ENCODE peak calls at places on chromosome 6, in seven cellular contexts. S, K, G, M, X, T and O are unnamed samples.

GRCh38 chr6:32174416-32174815 is 1.5 kb downstream of the AGPAT1 start:
- DNase-seq in S (no peak), K (no peak), G (no peak), M (no peak), X (no peak), T (no peak), O (no peak)

GRCh38 chr6:109406196-109406595 is 23.9 kb upstream of the CD164 start:
- DNase-seq in S (no peak), K (no peak), G (no peak), M (no peak), X (no peak), T (no peak), O (no peak)

GRCh38 chr6:37694259-37694658 is 3.4 kb downstream of the MDGA1 start:
- DNase-seq in S (no peak), K (no peak), G (no peak), M (no peak), X (no peak), T (no peak), O (no peak)

GRCh38 chr6:36821581-36822335 is 17.5 kb downstream of the CPNE5 start:
- DNase-seq in S (no peak), K (no peak), G (no peak), M (no peak), X (no peak), T (no peak), O (no peak)

GRCh38 chr6:166754218-166755030 is 127.4 kb upstream of the RPS6KA2 start:
- DNase-seq in S (no peak), K (no peak), G (no peak), M (no peak), X (no peak), T (no peak), O (no peak)

GRCh38 chr6:30870546-30870945 is 13.8 kb upstream of the DDR1 start:
- DNase-seq in S (no peak), K (no peak), G (no peak), M (no peak), X (no peak), T (no peak), O (no peak)

GRCh38 chr6:56618050-56618449 is 24.6 kb downstream of the DST start:
- DNase-seq in S (no peak), K (no peak), G (no peak), M (no peak), X (no peak), T (no peak), O (no peak)

GRCh38 chr6:99434702-99435530 is 9.8 kb upstream of the PNISR start:
- DNase-seq in S (no peak), K (peak), G (no peak), M (no peak), X (no peak), T (no peak), O (no peak)

GRCh38 chr6:29477923-29478450 is 9.8 kb downstream of the MAS1L start:
- DNase-seq in S (no peak), K (no peak), G (no peak), M (no peak), X (no peak), T (no peak), O (no peak)

GRCh38 chr6:124679392-124679791 is 282.8 kb upstream of the RNF217 start:
- DNase-seq in S (no peak), K (peak), G (peak), M (no peak), X (no peak), T (no peak), O (no peak)

GRCh38 chr6:152642578-152643375 is 5.6 kb upstream of the SYNE1 start:
- DNase-seq in S (peak), K (peak), G (peak), M (no peak), X (no peak), T (no peak), O (no peak)

GRCh38 chr6:16332175-16332542 is 93.8 kb downstream of the GMPR start:
- DNase-seq in S (peak), K (no peak), G (peak), M (peak), X (peak), T (peak), O (peak)

GRCh38 chr6:142030115-142030619 is 102.6 kb upstream of the GJE1 start:
- DNase-seq in S (no peak), K (peak), G (no peak), M (no peak), X (no peak), T (no peak), O (peak)

GRCh38 chr6:54624216-54624615 is 222.4 kb upstream of the FAM83B start:
- DNase-seq in S (no peak), K (peak), G (no peak), M (no peak), X (no peak), T (no peak), O (no peak)

GRCh38 chr6:135922170-135922569 is 70.7 kb downstream of the PDE7B start:
- DNase-seq in S (peak), K (peak), G (peak), M (no peak), X (no peak), T (no peak), O (no peak)

GRCh38 chr6:97705568-97705967 is 422.6 kb upstream of the MMS22L start:
- DNase-seq in S (no peak), K (peak), G (no peak), M (no peak), X (no peak), T (no peak), O (no peak)

GRCh38 chr6:7033202-7033601 is 74.6 kb upstream of the RREB1 start:
- DNase-seq in S (no peak), K (no peak), G (no peak), M (no peak), X (no peak), T (no peak), O (no peak)

GRCh38 chr6:26159417-26160273 is 72.4 kb downstream of the HFE start:
- DNase-seq in S (no peak), K (peak), G (no peak), M (no peak), X (no peak), T (no peak), O (no peak)

GRCh38 chr6:4812068-4812467 is 35.9 kb downstream of the CDYL start:
- DNase-seq in S (no peak), K (peak), G (no peak), M (no peak), X (no peak), T (no peak), O (no peak)

GRCh38 chr6:81938014-81938761 is 185.7 kb upstream of the TENT5A start:
- DNase-seq in S (peak), K (peak), G (peak), M (no peak), X (no peak), T (no peak), O (no peak)

GRCh38 chr6:142377112-142377848 is 75.5 kb downstream of the ADGRG6 start:
- DNase-seq in S (no peak), K (peak), G (peak), M (no peak), X (no peak), T (no peak), O (no peak)

GRCh38 chr6:27825025-27825823 is 87.0 kb downstream of the OR2B2 start:
- DNase-seq in S (no peak), K (no peak), G (no peak), M (no peak), X (no peak), T (no peak), O (no peak)

GRCh38 chr6:6277418-6277817 is 43.0 kb downstream of the F13A1 start:
- DNase-seq in S (no peak), K (peak), G (no peak), M (no peak), X (no peak), T (no peak), O (no peak)

GRCh38 chr6:166947251-166947650 is 9.1 kb downstream of the RNASET2 start:
- DNase-seq in S (no peak), K (no peak), G (no peak), M (no peak), X (no peak), T (no peak), O (no peak)

GRCh38 chr6:21281366-21281765 is 312.2 kb upstream of the SOX4 start:
- DNase-seq in S (no peak), K (peak), G (no peak), M (no peak), X (no peak), T (no peak), O (no peak)

GRCh38 chr6:90274481-90275030 is 22.1 kb downstream of the BACH2 start:
- DNase-seq in S (no peak), K (no peak), G (no peak), M (peak), X (peak), T (peak), O (no peak)

GRCh38 chr6:133888931-133889556 is at the start of gene TCF21:
- DNase-seq in S (peak), K (peak), G (peak), M (no peak), X (no peak), T (no peak), O (no peak)

GRCh38 chr6:25014806-25015560 is 79.2 kb upstream of the RIPOR2 start:
- DNase-seq in S (no peak), K (peak), G (no peak), M (no peak), X (no peak), T (peak), O (no peak)

GRCh38 chr6:33583591-33584155 is 3.6 kb upstream of the BAK1 start:
- DNase-seq in S (no peak), K (no peak), G (no peak), M (no peak), X (no peak), T (no peak), O (no peak)

GRCh38 chr6:107600936-107601335 is 111.0 kb downstream of the SOBP start:
- DNase-seq in S (peak), K (peak), G (peak), M (no peak), X (no peak), T (no peak), O (no peak)

GRCh38 chr6:160519603-160520042 is 144.5 kb downstream of the LPA start:
- DNase-seq in S (no peak), K (no peak), G (no peak), M (no peak), X (no peak), T (peak), O (no peak)

GRCh38 chr6:15937582-15937981 is 191.3 kb upstream of the MYLIP start:
- DNase-seq in S (no peak), K (no peak), G (no peak), M (no peak), X (no peak), T (no peak), O (no peak)

GRCh38 chr6:160447350-160447749 is 99.2 kb downstream of the SLC22A3 start:
- DNase-seq in S (no peak), K (no peak), G (no peak), M (no peak), X (no peak), T (no peak), O (no peak)

GRCh38 chr6:11459002-11459658 is 78.4 kb upstream of the TMEM170B start:
- DNase-seq in S (no peak), K (no peak), G (no peak), M (no peak), X (no peak), T (no peak), O (no peak)

GRCh38 chr6:13229205-13230085 is 98.9 kb downstream of the TBC1D7 start:
- DNase-seq in S (no peak), K (no peak), G (no peak), M (peak), X (no peak), T (no peak), O (peak)

GRCh38 chr6:170289108-170289931 is 1.6 kb downstream of the DLL1 start:
- DNase-seq in S (no peak), K (no peak), G (no peak), M (no peak), X (no peak), T (no peak), O (no peak)

GRCh38 chr6:137362878-137363804 is 131.1 kb downstream of the OLIG3 start:
- DNase-seq in S (no peak), K (no peak), G (no peak), M (no peak), X (no peak), T (no peak), O (no peak)

GRCh38 chr6:131949909-131950766 is 1.0 kb downstream of the CCN2 start:
- DNase-seq in S (peak), K (peak), G (no peak), M (peak), X (no peak), T (no peak), O (peak)

GRCh38 chr6:108477034-108477433 is 83.7 kb upstream of the FOXO3 start:
- DNase-seq in S (no peak), K (no peak), G (no peak), M (no peak), X (no peak), T (no peak), O (no peak)